ENCODE peak calls at places on chromosomes 2 and 18, in nine cellular contexts. Y is HepG2, W is K562, F is prostate gland, H is spleen, Q is transverse colon, G is HCT116, M is sigmoid colon, L is endothelial cell of umbilical vein. S is an unnamed sample.
A peak's percentile ranks its signal among the peaks of the same experiment; 100 is the strongest.

GRCh38 chr2:189836644-189837043 is 52.4 kb downstream of the PMS1 start:
- DNase-seq in Y (no peak), W (no peak), F (no peak), H (no peak), Q (no peak), G (no peak), M (no peak), L (peak; percentile 59), S (no peak)

GRCh38 chr18:2087877-2088673 is 483.2 kb downstream of the METTL4 start:
- DNase-seq in Y (no peak), W (no peak), F (no peak), H (no peak), Q (no peak), G (no peak), M (peak; percentile 67), L (no peak), S (no peak)

GRCh38 chr18:24176727-24177416 is 38.0 kb downstream of the CABYR start:
- DNase-seq in Y (peak; percentile 37), W (peak; percentile 49), F (peak; percentile 40), H (peak; percentile 84), Q (peak; percentile 71), G (peak; percentile 35), M (peak; percentile 83), L (peak; percentile 43), S (peak; percentile 63)

GRCh38 chr2:173934895-173935294 is 30.3 kb downstream of the SP3 start:
- DNase-seq in Y (no peak), W (no peak), F (no peak), H (no peak), Q (no peak), G (peak; percentile 33), M (no peak), L (no peak), S (no peak)

GRCh38 chr18:67410671-67411070 is 105.8 kb downstream of the DSEL start:
- DNase-seq in Y (no peak), W (no peak), F (no peak), H (no peak), Q (no peak), G (no peak), M (no peak), L (no peak), S (no peak)

GRCh38 chr2:20224716-20225293 is at the start of gene SDC1:
- DNase-seq in Y (no peak), W (peak; percentile 43), F (peak; percentile 56), H (peak; percentile 76), Q (peak; percentile 85), G (no peak), M (peak; percentile 63), L (peak; percentile 47), S (peak; percentile 79)

GRCh38 chr2:129611456-129611855 is 368.0 kb upstream of the RAB6C start:
- DNase-seq in Y (no peak), W (no peak), F (no peak), H (no peak), Q (no peak), G (no peak), M (no peak), L (no peak), S (no peak)

GRCh38 chr2:142140434-142140845 is 9.6 kb upstream of the LRP1B start:
- DNase-seq in Y (peak; percentile 12), W (no peak), F (no peak), H (no peak), Q (no peak), G (peak; percentile 19), M (no peak), L (peak; percentile 36), S (no peak)

GRCh38 chr18:51279367-51279984 is 82.0 kb upstream of the MEX3C start:
- DNase-seq in Y (peak; percentile 86), W (no peak), F (no peak), H (no peak), Q (no peak), G (no peak), M (no peak), L (no peak), S (no peak)

GRCh38 chr18:65133610-65134009 is 617.2 kb upstream of the CDH7 start:
- DNase-seq in Y (no peak), W (no peak), F (no peak), H (no peak), Q (no peak), G (no peak), M (no peak), L (no peak), S (no peak)

GRCh38 chr2:237432484-237433092 is 18.6 kb upstream of the COL6A3 start:
- DNase-seq in Y (no peak), W (no peak), F (no peak), H (peak; percentile 86), Q (no peak), G (peak; percentile 15), M (no peak), L (no peak), S (no peak)

GRCh38 chr2:190017837-190018236 is 44.7 kb downstream of the MSTN start:
- DNase-seq in Y (no peak), W (no peak), F (no peak), H (no peak), Q (no peak), G (no peak), M (no peak), L (no peak), S (no peak)

GRCh38 chr2:8692783-8693768 is 11.2 kb downstream of the ID2 start:
- DNase-seq in Y (peak; percentile 30), W (peak; percentile 70), F (no peak), H (no peak), Q (peak; percentile 62), G (no peak), M (no peak), L (peak; percentile 7), S (peak; percentile 34)

GRCh38 chr2:57906152-57906732 is 140.4 kb upstream of the VRK2 start:
- DNase-seq in Y (peak; percentile 62), W (peak; percentile 51), F (no peak), H (no peak), Q (no peak), G (no peak), M (no peak), L (peak; percentile 57), S (no peak)

GRCh38 chr2:38074047-38074774 is 1.7 kb downstream of the CYP1B1 start:
- DNase-seq in Y (no peak), W (no peak), F (no peak), H (peak; percentile 80), Q (no peak), G (no peak), M (no peak), L (no peak), S (no peak)

GRCh38 chr2:162509288-162509968 is 165.5 kb downstream of the GCA start:
- DNase-seq in Y (no peak), W (no peak), F (no peak), H (no peak), Q (no peak), G (no peak), M (no peak), L (no peak), S (no peak)

GRCh38 chr2:28956415-28956826 is 24.7 kb upstream of the TOGARAM2 start:
- DNase-seq in Y (peak; percentile 62), W (peak; percentile 76), F (no peak), H (no peak), Q (no peak), G (peak; percentile 18), M (no peak), L (no peak), S (no peak)

GRCh38 chr2:206790311-206790935 is 25.0 kb downstream of the FASTKD2 start:
- DNase-seq in Y (no peak), W (no peak), F (no peak), H (no peak), Q (no peak), G (no peak), M (no peak), L (no peak), S (no peak)

GRCh38 chr2:5700551-5700950 is 8.4 kb downstream of the SOX11 start:
- DNase-seq in Y (no peak), W (no peak), F (no peak), H (no peak), Q (no peak), G (no peak), M (no peak), L (no peak), S (no peak)

GRCh38 chr2:64938607-64939285 is 50.5 kb upstream of the SLC1A4 start:
- DNase-seq in Y (no peak), W (no peak), F (no peak), H (no peak), Q (no peak), G (no peak), M (no peak), L (no peak), S (no peak)
- H3K4me3 ChIP-seq in Y (no peak overlapping the region), W (no peak overlapping the region), F (no peak overlapping the region), H (no peak overlapping the region), Q (no peak overlapping the region), G (no peak overlapping the region), M (no peak overlapping the region), L (no peak overlapping the region), S (no peak overlapping the region)

GRCh38 chr2:47173986-47174730 is 19.1 kb upstream of the STPG4 start:
- DNase-seq in Y (no peak), W (no peak), F (no peak), H (no peak), Q (no peak), G (no peak), M (no peak), L (peak; percentile 25), S (no peak)
- TF ChIP-seq POLR2AphosphoS5 in Y (no peak), W (no peak), F (no peak), H (no peak), Q (no peak), G (no peak), M (no peak), L (no peak), S (no peak)

GRCh38 chr18:44773640-44774155 is 93.0 kb downstream of the SETBP1 start:
- DNase-seq in Y (no peak), W (no peak), F (no peak), H (no peak), Q (no peak), G (no peak), M (no peak), L (no peak), S (no peak)

GRCh38 chr18:44774191-44774590 is 93.5 kb downstream of the SETBP1 start:
- DNase-seq in Y (no peak), W (no peak), F (no peak), H (no peak), Q (no peak), G (no peak), M (no peak), L (no peak), S (no peak)

GRCh38 chr18:44770641-44771040 is 90.0 kb downstream of the SETBP1 start:
- DNase-seq in Y (no peak), W (no peak), F (no peak), H (no peak), Q (no peak), G (no peak), M (no peak), L (no peak), S (no peak)

GRCh38 chr18:44771572-44771956 is 90.9 kb downstream of the SETBP1 start:
- DNase-seq in Y (no peak), W (no peak), F (no peak), H (no peak), Q (no peak), G (no peak), M (no peak), L (peak; percentile 49), S (no peak)

GRCh38 chr18:44771957-44772917 is 91.5 kb downstream of the SETBP1 start:
- DNase-seq in Y (peak; percentile 85), W (no peak), F (no peak), H (no peak), Q (peak; percentile 46), G (no peak), M (peak; percentile 74), L (no peak), S (peak; percentile 31)
- H3K27ac ChIP-seq in Y (peak overlapping the region; percentile 58), W (no peak overlapping the region), F (peak overlapping the region; percentile 33), H (no peak overlapping the region), Q (peak overlapping the region; percentile 75), G (no peak overlapping the region), M (peak overlapping the region; percentile 61), L (no peak overlapping the region), S (peak overlapping the region; percentile 57)

GRCh38 chr2:55420901-55421300 is 1.2 kb upstream of the CCDC88A start:
- DNase-seq in Y (no peak), W (no peak), F (no peak), H (no peak), Q (no peak), G (no peak), M (no peak), L (no peak), S (no peak)
- H3K4me3 ChIP-seq in Y (peak overlapping the region; percentile 49), W (no peak overlapping the region), F (peak overlapping the region; percentile 83), H (no peak overlapping the region), Q (no peak overlapping the region), G (no peak overlapping the region), M (peak overlapping the region; percentile 74), L (no peak overlapping the region), S (peak overlapping the region; percentile 72)

S was measured in stomach.